ENCODE peak calls at places on chromosome 22, in four cellular contexts. P, O, K and W are unnamed samples.
A peak's percentile ranks its signal among the peaks of the same experiment; 100 is the strongest.

GRCh38 chr22:19880786-19881569 is 26.3 kb upstream of the GNB1L start:
- DNase-seq in K (no peak), P (peak; percentile 63), O (no peak), W (no peak)

GRCh38 chr22:42473484-42474193 is 41.4 kb upstream of the NFAM1 start:
- DNase-seq in P (no peak), K (no peak), O (peak; percentile 64), W (no peak)

GRCh38 chr22:45932066-45932465 is 44.9 kb downstream of the WNT7B start:
- DNase-seq in P (no peak), O (peak; percentile 38), K (no peak), W (no peak)

GRCh38 chr22:22897947-22898346 is 10.3 kb downstream of the IGLL5 start:
- DNase-seq in K (no peak), P (no peak), O (no peak), W (no peak)

GRCh38 chr22:28505416-28506156 is 174.1 kb downstream of the TTC28 start:
- DNase-seq in K (no peak), P (no peak), O (no peak), W (no peak)

GRCh38 chr22:39092111-39092867 is 4.8 kb upstream of the APOBEC3H start:
- DNase-seq in O (no peak), P (no peak), K (no peak), W (peak; percentile 46)

GRCh38 chr22:42560781-42561180 is 7.0 kb downstream of the SERHL2 start:
- DNase-seq in P (no peak), K (no peak), O (peak; percentile 64), W (no peak)

GRCh38 chr22:42937164-42937854 is 77.6 kb downstream of the PACSIN2 start:
- DNase-seq in K (peak; percentile 78), P (no peak), O (peak; percentile 86), W (peak; percentile 48)

GRCh38 chr22:47587861-47588582 is 825.6 kb downstream of the TBC1D22A start:
- DNase-seq in K (no peak), P (no peak), O (no peak), W (no peak)

GRCh38 chr22:22408731-22409696 is 99.5 kb downstream of the ZNF280B start:
- DNase-seq in P (no peak), K (no peak), O (peak; percentile 54), W (peak; percentile 63)

GRCh38 chr22:43001271-43002197 is 13.4 kb downstream of the PACSIN2 start:
- DNase-seq in P (no peak), K (no peak), O (peak; percentile 57), W (no peak)

GRCh38 chr22:25193548-25193947 is 6.1 kb upstream of the CRYBB3 start:
- DNase-seq in O (no peak), P (no peak), K (no peak), W (no peak)

GRCh38 chr22:45190473-45190872 is 26.7 kb downstream of the NUP50 start:
- DNase-seq in O (no peak), K (no peak), P (no peak), W (no peak)

GRCh38 chr22:35914665-35915476 is 113.8 kb downstream of the RBFOX2 start:
- DNase-seq in O (peak; percentile 70), P (peak; percentile 42), K (peak; percentile 33), W (no peak)

GRCh38 chr22:30238661-30239420 is 7.7 kb downstream of the LIF start:
- DNase-seq in P (no peak), K (no peak), O (no peak), W (no peak)

GRCh38 chr22:20395897-20396287 is 1.9 kb downstream of the ZNF74 start:
- DNase-seq in P (no peak), O (peak; percentile 24), K (no peak), W (no peak)

GRCh38 chr22:50233223-50233622 is 11.6 kb downstream of the TUBGCP6 start:
- DNase-seq in K (no peak), O (no peak), P (no peak), W (no peak)

GRCh38 chr22:27318516-27318915 is 483.0 kb downstream of the MN1 start:
- DNase-seq in K (no peak), O (peak; percentile 22), P (no peak), W (no peak)

GRCh38 chr22:46410291-46410808 is 74.8 kb downstream of the TRMU start:
- DNase-seq in P (no peak), K (no peak), O (no peak), W (no peak)

GRCh38 chr22:47165998-47166397 is 403.5 kb downstream of the TBC1D22A start:
- DNase-seq in P (no peak), O (no peak), K (no peak), W (no peak)

GRCh38 chr22:32932176-32932575 is 126.0 kb downstream of the SYN3 start:
- DNase-seq in P (no peak), K (no peak), O (no peak), W (no peak)

GRCh38 chr22:32920734-32921133 is 119.2 kb downstream of the TIMP3 start:
- DNase-seq in P (no peak), O (peak; percentile 56), K (no peak), W (no peak)

DNA sequence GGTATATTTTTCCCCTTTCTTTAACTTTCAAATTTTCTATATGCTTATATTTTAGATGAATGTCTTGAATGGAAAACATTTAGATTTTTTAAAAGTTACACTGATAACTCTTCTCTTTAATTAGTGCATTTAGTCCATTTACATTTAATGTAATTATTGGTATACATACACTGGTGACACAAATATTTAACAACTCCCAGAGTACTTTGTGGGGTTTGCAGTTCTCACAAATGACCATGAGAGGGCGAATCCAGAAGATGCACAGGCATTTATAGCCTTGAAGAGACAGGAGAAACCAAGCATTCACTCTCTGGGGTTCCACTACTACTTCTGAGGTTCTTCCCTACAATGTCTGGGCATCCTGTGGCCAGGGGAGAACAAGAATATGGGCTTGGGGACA is 125.1 kb downstream of the TIMP3 start:
- DNase-seq in K (no peak), O (peak; percentile 54), P (no peak), W (peak; percentile 34)
- TF ChIP-seq CTCF in K (peak; percentile 43), O (peak; percentile 48), P (peak; percentile 36), W (peak; percentile 44)

GRCh38 chr22:37633693-37634504 is 5.6 kb upstream of the SH3BP1 start:
- DNase-seq in O (peak; percentile 99), K (no peak), P (peak; percentile 66), W (peak; percentile 90)
- TF ChIP-seq CTCF in O (peak; percentile 23), K (peak; percentile 33), P (peak; percentile 7), W (peak; percentile 44)

GRCh38 chr22:24177456-24177855 is 3.8 kb upstream of the SUSD2 start:
- DNase-seq in K (no peak), P (no peak), O (no peak), W (no peak)

GRCh38 chr22:24179478-24180210 is 1.6 kb upstream of the SUSD2 start:
- DNase-seq in O (no peak), K (no peak), P (no peak), W (no peak)

GRCh38 chr22:24177045-24177444 is 4.2 kb upstream of the SUSD2 start:
- DNase-seq in O (no peak), P (no peak), K (no peak), W (no peak)

GRCh38 chr22:24178021-24178431 is 3.3 kb upstream of the SUSD2 start:
- DNase-seq in P (no peak), O (no peak), K (no peak), W (no peak)

GRCh38 chr22:24178502-24179440 is 2.5 kb upstream of the SUSD2 start:
- DNase-seq in K (no peak), P (no peak), O (peak; percentile 53), W (no peak)
- TF ChIP-seq CTCF in K (peak; percentile 40), P (no peak), O (peak; percentile 53), W (peak; percentile 42)

GRCh38 chr22:38072322-38073149 is 11.4 kb downstream of the SLC16A8 start:
- DNase-seq in O (no peak), P (no peak), K (no peak), W (no peak)

GRCh38 chr22:38073150-38074130 is 10.5 kb downstream of the SLC16A8 start:
- DNase-seq in O (no peak), K (no peak), P (no peak), W (no peak)

GRCh38 chr22:38075105-38075825 is 8.7 kb downstream of the SLC16A8 start:
- DNase-seq in P (no peak), O (no peak), K (no peak), W (no peak)

GRCh38 chr22:38075961-38076360 is 8.0 kb downstream of the SLC16A8 start:
- DNase-seq in K (no peak), P (no peak), O (no peak), W (no peak)

DNA sequence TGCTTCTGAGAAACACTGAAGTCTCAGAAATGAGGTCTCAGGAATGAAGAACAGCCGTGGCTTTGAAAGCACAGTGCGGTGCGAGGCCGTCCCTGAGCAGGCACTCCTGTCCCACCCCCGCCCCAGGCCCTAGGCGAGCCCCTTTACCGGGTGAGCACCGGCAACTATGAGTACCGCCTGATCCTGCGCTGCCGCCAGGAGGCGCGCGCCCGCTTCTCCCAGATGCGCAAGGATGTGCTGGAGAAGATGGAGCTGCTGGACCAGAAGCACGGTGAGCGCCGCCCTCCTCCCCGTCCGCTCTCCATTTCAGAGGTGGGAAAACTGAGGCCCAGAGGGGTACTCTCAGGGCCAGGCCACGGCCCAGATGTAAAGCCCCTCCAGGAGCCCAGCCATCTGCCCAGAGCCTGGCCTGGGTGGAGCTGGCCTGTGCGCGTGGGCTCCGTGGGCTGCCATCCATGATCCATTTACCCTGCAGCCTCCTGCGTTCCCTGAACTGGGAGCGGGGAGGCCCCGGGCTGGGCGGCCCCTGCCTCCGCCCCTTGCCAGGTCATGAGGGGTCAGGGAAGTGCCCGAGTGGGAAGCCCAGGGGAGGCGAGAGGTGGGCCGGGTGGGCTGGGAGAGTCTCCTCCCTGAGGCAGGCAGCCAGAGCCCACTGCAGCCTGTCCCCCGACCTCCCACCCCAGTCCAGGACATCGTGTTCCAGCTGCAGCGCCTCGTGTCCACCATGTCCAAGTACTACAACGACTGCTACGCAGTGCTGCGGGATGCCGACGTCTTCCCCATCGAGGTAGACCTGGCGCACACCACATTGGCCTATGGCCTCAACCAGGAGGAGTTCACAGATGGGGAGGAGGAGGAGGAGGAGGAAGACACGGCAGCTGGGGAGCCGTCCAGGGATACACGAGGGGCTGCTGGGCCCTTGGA is 9.5 kb downstream of the SLC16A8 start:
- DNase-seq in K (no peak), O (no peak), P (no peak), W (no peak)
- TF ChIP-seq CTCF in K (no peak), O (no peak), P (peak; percentile 25), W (no peak)

DNA sequence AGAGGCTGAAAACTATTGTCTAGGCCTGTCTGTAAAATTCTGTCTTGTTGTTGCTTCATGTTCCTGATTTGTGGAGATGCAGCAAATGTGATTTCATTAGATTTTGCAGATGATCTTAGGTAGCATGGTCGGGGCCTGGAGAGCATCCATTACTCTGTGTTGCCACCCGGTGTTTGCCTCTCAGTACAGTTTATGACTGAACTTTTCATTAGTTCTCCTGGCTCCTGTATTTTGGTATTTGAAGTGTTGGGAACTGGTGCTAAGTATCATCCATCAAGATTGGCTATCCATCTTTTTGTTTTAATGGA is 7.7 kb downstream of the YWHAH start:
- DNase-seq in K (no peak), O (peak; percentile 36), P (no peak), W (no peak)
- TF ChIP-seq CTCF in K (no peak), O (no peak), P (no peak), W (peak; percentile 5)